ENCODE peak calls at places on chromosomes 7 and 10, in ten cellular contexts. L, C, I, J, G, K, E, F, B and P are unnamed samples.

GRCh38 chr10:46323176-46323575 is 36.4 kb downstream of the ANTXRL start:
- DNase-seq in L (no peak), J (no peak), K (no peak), F (no peak), C (no peak), I (no peak), B (no peak), E (no peak), G (no peak), P (no peak)

GRCh38 chr7:88465586-88465985 is 158.9 kb upstream of the STEAP4 start:
- DNase-seq in G (no peak), B (no peak), E (no peak), L (no peak), J (no peak), F (no peak), C (no peak), K (no peak), I (no peak), P (no peak)

GRCh38 chr7:125059861-125060456 is 130.3 kb upstream of the POT1 start:
- DNase-seq in B (peak; percentile 9), J (no peak), E (no peak), K (no peak), G (peak; percentile 39), F (no peak), I (no peak), C (no peak), L (no peak), P (no peak)

GRCh38 chr10:119862524-119862923 is 10.1 kb downstream of the MCMBP start:
- DNase-seq in C (no peak), F (no peak), K (no peak), G (no peak), B (no peak), J (no peak), I (no peak), L (no peak), E (no peak), P (no peak)

GRCh38 chr10:30819306-30820190 is 190.0 kb upstream of the LYZL2 start:
- DNase-seq in E (no peak), B (peak; percentile 45), G (peak; percentile 81), C (peak; percentile 65), F (no peak), I (no peak), K (no peak), J (no peak), L (no peak), P (no peak)

GRCh38 chr7:44693641-44694313 is 54.9 kb upstream of the ZMIZ2 start:
- DNase-seq in C (no peak), I (peak; percentile 19), K (no peak), B (peak; percentile 85), L (no peak), G (peak; percentile 62), F (no peak), E (no peak), J (no peak), P (no peak)

GRCh38 chr10:93143286-93143685 is 69.6 kb downstream of the CYP26A1 start:
- DNase-seq in L (no peak), I (no peak), E (no peak), G (no peak), B (no peak), K (no peak), C (no peak), J (no peak), F (no peak), P (no peak)

GRCh38 chr10:74883428-74883827 is 57.0 kb downstream of the KAT6B start:
- DNase-seq in B (no peak), F (no peak), E (no peak), L (no peak), J (no peak), G (no peak), K (no peak), C (no peak), I (no peak), P (no peak)

GRCh38 chr10:118568327-118568848 is 27.1 kb downstream of the PRLHR start:
- DNase-seq in J (peak; percentile 64), B (peak; percentile 37), F (no peak), I (no peak), E (peak; percentile 54), C (no peak), K (peak; percentile 15), L (peak; percentile 71), G (peak; percentile 71), P (peak; percentile 51)

GRCh38 chr7:18426564-18427226 is 68.9 kb upstream of the HDAC9 start:
- DNase-seq in B (peak; percentile 63), I (no peak), L (no peak), G (peak; percentile 22), E (no peak), K (no peak), J (no peak), C (no peak), F (no peak), P (no peak)